ENCODE peak calls at places on chromosomes 2 and 18, in nine cellular contexts. E, X, B, Y, F, L, J, A and U are unnamed samples.

GRCh38 chr18:43571078-43571689 is 293.9 kb upstream of the SYT4 start:
- DNase-seq in E (peak), X (peak), B (no peak), Y (no peak), F (peak), L (peak), J (no peak), A (peak), U (no peak)

GRCh38 chr2:239253705-239254104 is 147.1 kb downstream of the HDAC4 start:
- DNase-seq in E (no peak), X (no peak), B (no peak), Y (no peak), F (no peak), L (no peak), J (no peak), A (no peak), U (no peak)

GRCh38 chr2:158786897-158787296 is 8.2 kb upstream of the DAPL1 start:
- DNase-seq in E (no peak), X (no peak), B (no peak), Y (no peak), F (no peak), L (no peak), J (no peak), A (no peak), U (no peak)

GRCh38 chr2:168814046-168814445 is 11.6 kb downstream of the NOSTRIN start:
- DNase-seq in E (peak), X (no peak), B (no peak), Y (no peak), F (no peak), L (peak), J (no peak), A (no peak), U (no peak)

GRCh38 chr2:37379881-37380296 is 35.5 kb downstream of the QPCT start:
- DNase-seq in E (peak), X (no peak), B (no peak), Y (no peak), F (no peak), L (no peak), J (no peak), A (no peak), U (no peak)

GRCh38 chr18:13051950-13052349 is 60.8 kb downstream of the CEP192 start:
- DNase-seq in E (no peak), X (no peak), B (peak), Y (no peak), F (no peak), L (no peak), J (no peak), A (peak), U (no peak)

GRCh38 chr18:34809697-34810096 is 99.6 kb downstream of the DTNA start:
- DNase-seq in E (no peak), X (peak), B (no peak), Y (no peak), F (peak), L (peak), J (no peak), A (peak), U (no peak)

GRCh38 chr2:223102040-223102899 is 50.3 kb downstream of the KCNE4 start:
- DNase-seq in E (no peak), X (no peak), B (no peak), Y (no peak), F (no peak), L (no peak), J (no peak), A (no peak), U (no peak)

GRCh38 chr2:53381271-53381670 is 386.3 kb upstream of the CHAC2 start:
- DNase-seq in E (no peak), X (no peak), B (no peak), Y (no peak), F (no peak), L (no peak), J (no peak), A (no peak), U (no peak)

GRCh38 chr2:236628256-236628961 is 58.8 kb downstream of the ACKR3 start:
- DNase-seq in E (no peak), X (no peak), B (no peak), Y (no peak), F (no peak), L (no peak), J (no peak), A (no peak), U (no peak)

GRCh38 chr18:21112543-21113105 is 1.0 kb upstream of the ROCK1 start:
- DNase-seq in E (no peak), X (no peak), B (no peak), Y (no peak), F (no peak), L (no peak), J (no peak), A (no peak), U (no peak)

GRCh38 chr2:216006164-216006663 is 7.1 kb downstream of the MREG start:
- DNase-seq in E (peak), X (peak), B (peak), Y (no peak), F (no peak), L (no peak), J (peak), A (peak), U (no peak)

GRCh38 chr2:224038049-224038829 is 847 bp downstream of the SERPINE2 start:
- DNase-seq in E (peak), X (peak), B (no peak), Y (no peak), F (peak), L (peak), J (peak), A (peak), U (peak)

GRCh38 chr2:31606511-31606910 is 25.8 kb upstream of the SRD5A2 start:
- DNase-seq in E (no peak), X (no peak), B (no peak), Y (no peak), F (no peak), L (peak), J (no peak), A (no peak), U (no peak)

GRCh38 chr2:203675086-203675485 is 31.4 kb upstream of the CD28 start:
- DNase-seq in E (no peak), X (no peak), B (no peak), Y (no peak), F (no peak), L (peak), J (no peak), A (no peak), U (no peak)

GRCh38 chr2:221715783-221716386 is 143.8 kb upstream of the EPHA4 start:
- DNase-seq in E (peak), X (no peak), B (no peak), Y (no peak), F (no peak), L (no peak), J (no peak), A (no peak), U (no peak)

GRCh38 chr2:85697096-85697495 is 2.9 kb downstream of the GNLY start:
- DNase-seq in E (no peak), X (no peak), B (no peak), Y (no peak), F (no peak), L (no peak), J (no peak), A (no peak), U (no peak)

GRCh38 chr2:157257312-157258252 is at the start of gene GALNT5:
- DNase-seq in E (no peak), X (peak), B (no peak), Y (no peak), F (peak), L (peak), J (no peak), A (no peak), U (no peak)

GRCh38 chr2:162403884-162404283 is 60.0 kb downstream of the GCA start:
- DNase-seq in E (no peak), X (no peak), B (no peak), Y (no peak), F (no peak), L (peak), J (no peak), A (no peak), U (no peak)

GRCh38 chr2:230814616-230815015 is 50.1 kb upstream of the ITM2C start:
- DNase-seq in E (peak), X (no peak), B (no peak), Y (no peak), F (no peak), L (peak), J (peak), A (peak), U (no peak)

GRCh38 chr2:26001743-26002341 is 19.5 kb upstream of the KIF3C start:
- DNase-seq in E (no peak), X (no peak), B (peak), Y (no peak), F (no peak), L (no peak), J (no peak), A (peak), U (no peak)